ENCODE peak calls at places on chromosomes 6 and 20, in ten cellular contexts. M is T-helper 1 cell; L is stimulated activated effector memory CD8-positive, alpha-beta T cell treated with anti-CD3 and anti-CD28 coated beads, Interleukin-12 subunit alpha, Interleukin-12 subunit beta, amount 100 ng/mL, for 72 hours; T is activated CD4-positive, alpha-beta T cell treated with anti-CD3 and anti-CD28 coated beads, Interleukin-2, amount 50 U/mL, for 1 hour; R is NCI-H2029 treated with DMSO at 0.1 percent for 48 hours; N is aorta; F is osteocyte; H is tibial nerve; G is neural crest cell; D is COR-L47. B is an unnamed sample.

GRCh38 chr20:48841861-48842529 is 14.2 kb upstream of the PREX1 start:
- DNase-seq in M (no peak), L (no peak), T (no peak), R (no peak), N (no peak), F (no peak), H (no peak), G (no peak), D (no peak), B (no peak)

GRCh38 chr6:108107102-108107501 is 32.6 kb upstream of the OSTM1 start:
- DNase-seq in M (no peak), L (no peak), T (no peak), R (no peak), N (no peak), F (no peak), H (no peak), G (no peak), D (no peak), B (no peak)

GRCh38 chr6:28515676-28516075 is at the start of gene GPX6:
- DNase-seq in M (no peak), L (no peak), T (no peak), R (no peak), N (no peak), F (no peak), H (no peak), G (no peak), D (no peak), B (peak; percentile 53)

GRCh38 chr6:75922226-75922625 is 150.2 kb downstream of the IMPG1 start:
- DNase-seq in M (no peak), L (no peak), T (no peak), R (no peak), N (no peak), F (no peak), H (no peak), G (no peak), D (no peak), B (no peak)

GRCh38 chr6:10146723-10147451 is 268.0 kb downstream of the TFAP2A start:
- DNase-seq in M (no peak), L (no peak), T (no peak), R (peak; percentile 70), N (no peak), F (no peak), H (no peak), G (no peak), D (no peak), B (no peak)

GRCh38 chr6:17606606-17607005 is 6.5 kb downstream of the FAM8A1 start:
- DNase-seq in M (no peak), L (no peak), T (no peak), R (no peak), N (no peak), F (no peak), H (no peak), G (no peak), D (no peak), B (no peak)

GRCh38 chr6:141677598-141678211 is 455.0 kb upstream of the GJE1 start:
- DNase-seq in M (no peak), L (no peak), T (no peak), R (no peak), N (no peak), F (no peak), H (no peak), G (no peak), D (no peak), B (no peak)

GRCh38 chr6:163383912-163384311 is 30.6 kb upstream of the QKI start:
- DNase-seq in M (no peak), L (no peak), T (no peak), R (no peak), N (no peak), F (no peak), H (no peak), G (no peak), D (no peak), B (no peak)

GRCh38 chr20:63701329-63702035 is 5.0 kb downstream of the TNFRSF6B start:
- DNase-seq in M (no peak), L (no peak), T (no peak), R (no peak), N (no peak), F (no peak), H (no peak), G (no peak), D (no peak), B (no peak)

GRCh38 chr6:1771324-1771723 is 161.6 kb downstream of the FOXC1 start:
- DNase-seq in M (no peak), L (peak; percentile 66), T (no peak), R (peak; percentile 96), N (no peak), F (no peak), H (no peak), G (no peak), D (peak; percentile 85), B (no peak)

GRCh38 chr6:22764521-22764920 is 195.2 kb downstream of the HDGFL1 start:
- DNase-seq in M (no peak), L (no peak), T (no peak), R (no peak), N (no peak), F (no peak), H (no peak), G (no peak), D (no peak), B (no peak)

GRCh38 chr20:53448426-53448825 is 145.2 kb downstream of the ZNF217 start:
- DNase-seq in M (no peak), L (no peak), T (no peak), R (no peak), N (no peak), F (no peak), H (no peak), G (no peak), D (no peak), B (no peak)

GRCh38 chr6:84018453-84019061 is 15.0 kb upstream of the MRAP2 start:
- DNase-seq in M (no peak), L (no peak), T (no peak), R (no peak), N (no peak), F (no peak), H (no peak), G (no peak), D (no peak), B (no peak)

GRCh38 chr20:62622877-62623487 is 19.3 kb upstream of the SLCO4A1 start:
- DNase-seq in M (no peak), L (no peak), T (no peak), R (no peak), N (no peak), F (no peak), H (no peak), G (no peak), D (no peak), B (no peak)

GRCh38 chr6:149097794-149098193 is 219.7 kb upstream of the TAB2 start:
- DNase-seq in M (no peak), L (no peak), T (no peak), R (no peak), N (no peak), F (no peak), H (no peak), G (no peak), D (no peak), B (no peak)

B was measured in esophagus muscularis mucosa.